ENCODE peak calls at places on chromosomes 6 and 20, in four cellular contexts. F is astrocyte of the spinal cord; I is nucleus accumbens; K is CD8-positive, alpha-beta T cell. U is an unnamed sample.

GRCh38 chr6:113980937-113981554 is 10.1 kb upstream of the HDAC2 start:
- DNase-seq in F (peak), I (no peak), K (no peak), U (no peak)

GRCh38 chr20:48607544-48607865 is 220.3 kb downstream of the PREX1 start:
- DNase-seq in F (no peak), I (no peak), K (no peak), U (no peak)

GRCh38 chr6:157753291-157753690 is 69.8 kb upstream of the SNX9 start:
- DNase-seq in F (no peak), I (no peak), K (no peak), U (no peak)

GRCh38 chr20:48313346-48313745 is 514.5 kb downstream of the PREX1 start:
- DNase-seq in F (peak), I (no peak), K (no peak), U (no peak)

GRCh38 chr20:61927193-61927825 is 138.4 kb downstream of the TAF4 start:
- DNase-seq in F (no peak), I (no peak), K (no peak), U (no peak)

GRCh38 chr6:111711476-111711875 is 105.8 kb upstream of the TRAF3IP2 start:
- DNase-seq in F (no peak), I (peak), K (no peak), U (no peak)

GRCh38 chr6:73695619-73696421 is at the start of gene CD109:
- DNase-seq in F (peak), I (peak), K (no peak), U (no peak)

GRCh38 chr6:47094351-47094925 is 52.3 kb upstream of the ADGRF1 start:
- DNase-seq in F (peak), I (no peak), K (no peak), U (no peak)